ENCODE peak calls at places on chromosomes 1 and 21, in four cellular contexts. L is hepatocyte, M is right cardiac atrium, X is HCT116. H is an unnamed sample.

GRCh38 chr1:186175588-186175987 is 199.5 kb downstream of the TPR start:
- DNase-seq in L (no peak), X (no peak), M (no peak), H (no peak)

GRCh38 chr21:39103689-39104088 is 79.6 kb downstream of the PSMG1 start:
- DNase-seq in M (no peak), X (no peak), L (no peak), H (no peak)

GRCh38 chr1:229070168-229070567 is 200.7 kb upstream of the RAB4A start:
- DNase-seq in L (peak; percentile 82), M (peak; percentile 90), X (no peak), H (peak; percentile 73)

GRCh38 chr1:167964646-167965045 is 27.8 kb upstream of the MPC2 start:
- DNase-seq in L (no peak), X (no peak), M (no peak), H (no peak)

GRCh38 chr21:34807881-34808568 is 139.2 kb downstream of the CLIC6 start:
- DNase-seq in M (no peak), X (peak; percentile 82), L (peak; percentile 72), H (no peak)

GRCh38 chr1:81179239-81179638 is 621.5 kb upstream of the ADGRL2 start:
- DNase-seq in X (peak; percentile 19), L (peak; percentile 64), M (no peak), H (peak; percentile 61)

GRCh38 chr1:37718901-37719571 is 26.7 kb downstream of the CDCA8 start:
- DNase-seq in L (no peak), M (no peak), X (no peak), H (peak; percentile 32)

GRCh38 chr1:204207136-204207616 is 6.6 kb downstream of the GOLT1A start:
- DNase-seq in X (peak; percentile 18), L (peak; percentile 79), M (peak; percentile 87), H (no peak)

GRCh38 chr1:187568067-187568466 is 739.3 kb downstream of the PLA2G4A start:
- DNase-seq in X (no peak), M (no peak), L (no peak), H (no peak)

GRCh38 chr1:230281531-230281930 is 144.6 kb downstream of the PGBD5 start:
- DNase-seq in X (no peak), M (no peak), L (no peak), H (no peak)

GRCh38 chr1:203478986-203479385 is 3.4 kb downstream of the PRELP start:
- DNase-seq in L (no peak), X (no peak), M (peak; percentile 13), H (no peak)

GRCh38 chr1:27397749-27398148 is 5.3 kb downstream of the GPR3 start:
- DNase-seq in M (no peak), L (no peak), X (no peak), H (no peak)

GRCh38 chr1:116911166-116911553 is 1.4 kb downstream of the PTGFRN start:
- DNase-seq in M (no peak), L (no peak), X (no peak), H (no peak)

GRCh38 chr1:119327436-119328155 is 41.0 kb upstream of the HAO2 start:
- DNase-seq in L (peak; percentile 85), M (peak; percentile 65), X (no peak), H (no peak)

GRCh38 chr1:87765686-87766085 is 437.0 kb downstream of the LMO4 start:
- DNase-seq in M (no peak), L (no peak), X (no peak), H (no peak)

GRCh38 chr1:39204441-39205081 is at the start of gene MACF1:
- DNase-seq in L (peak; percentile 86), X (no peak), M (peak; percentile 81), H (no peak)

GRCh38 chr21:10418649-10419048 is 102.7 kb upstream of the TPTE start:
- DNase-seq in L (no peak), X (no peak), M (no peak), H (no peak)
- H3K9me3 ChIP-seq in L (peaks cover 27% of the 10 kb centered on the region), X (peaks cover 43% of the 10 kb centered on the region), M (peaks cover 2% of the 10 kb centered on the region), H (peaks cover 50% of the 10 kb centered on the region)

GRCh38 chr1:235047331-235047871 is 81.2 kb downstream of the TOMM20 start:
- DNase-seq in M (no peak), L (no peak), X (no peak), H (no peak)
- H3K4me3 ChIP-seq in M (no peak overlapping the region), L (no peak overlapping the region), X (no peak overlapping the region), H (no peak overlapping the region)

DNA sequence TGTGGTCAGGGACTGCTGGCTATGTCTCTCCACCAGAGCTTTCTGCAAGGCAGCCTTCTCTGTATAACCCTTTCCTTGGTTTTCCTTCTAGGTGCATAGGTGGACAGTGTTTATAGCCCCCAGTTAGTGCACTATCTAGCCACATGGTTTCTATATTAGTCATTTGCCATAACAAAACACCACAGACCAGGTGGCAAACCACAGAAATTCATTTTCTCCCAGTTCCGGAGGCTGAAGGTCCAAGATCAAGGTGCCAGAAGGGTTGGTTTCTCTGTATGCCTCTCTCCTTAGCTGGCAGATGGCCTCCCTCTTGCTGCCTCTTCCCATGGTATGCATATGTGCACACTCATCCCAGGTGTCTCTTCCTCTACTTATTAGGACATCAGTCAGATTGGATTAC is 106.4 kb downstream of the KAZN start:
- DNase-seq in M (no peak), L (no peak), X (no peak), H (no peak)
- H3K9me3 ChIP-seq in M (no peaks in the 10 kb centered on the region), L (no peaks in the 10 kb centered on the region), X (no peaks in the 10 kb centered on the region), H (no peaks in the 10 kb centered on the region)

DNA sequence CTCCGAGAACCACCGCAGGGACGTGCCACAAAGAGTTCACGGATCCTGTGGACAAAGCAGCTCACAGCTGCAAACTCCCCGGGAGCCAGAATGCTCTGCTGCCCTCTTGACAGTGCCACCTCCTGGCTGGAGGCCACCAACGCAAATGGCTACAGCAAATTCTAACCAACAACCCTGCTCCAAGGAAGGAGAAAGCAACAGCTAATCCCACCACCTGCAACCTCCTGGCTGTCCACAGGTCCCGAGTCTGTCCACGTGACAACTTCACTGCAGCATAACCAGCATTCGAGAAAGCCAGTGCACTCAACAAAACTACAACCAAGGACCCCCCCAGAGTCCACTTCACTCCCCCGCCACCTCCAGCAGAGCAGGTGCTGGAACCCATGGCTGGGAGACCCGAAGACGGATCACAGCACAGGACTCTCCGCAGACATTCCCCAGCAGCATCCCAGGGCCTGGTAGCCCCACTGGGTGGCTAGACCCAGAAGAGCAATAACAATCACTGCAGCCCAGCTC is 17.3 kb downstream of the POFUT2 start:
- DNase-seq in L (no peak), M (peak; percentile 42), X (no peak), H (no peak)
- H3K4me3 ChIP-seq in L (no peak overlapping the region), M (no peak overlapping the region), X (no peak overlapping the region), H (no peak overlapping the region)

DNA sequence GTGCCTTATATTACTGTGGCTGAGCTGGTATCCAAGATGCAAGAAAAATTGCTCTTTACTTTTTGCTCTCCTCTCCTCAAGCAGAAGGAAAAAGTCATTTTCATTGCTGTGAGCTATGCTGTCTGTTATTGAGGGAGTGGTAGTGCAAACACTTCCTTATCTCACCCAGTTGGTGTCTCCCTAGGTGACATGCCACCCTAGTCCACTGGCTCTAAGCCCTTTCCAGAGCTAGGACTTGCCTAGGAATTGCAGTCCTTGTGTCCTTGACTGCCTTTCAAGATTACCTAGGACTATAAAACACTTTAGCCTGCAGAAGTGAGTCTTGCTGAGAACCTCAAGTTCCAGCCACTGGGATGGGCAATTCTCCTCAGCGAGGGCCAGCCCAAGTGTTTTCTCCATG is 458.3 kb downstream of the MRPL39 start:
- DNase-seq in L (peak; percentile 17), X (no peak), M (no peak), H (no peak)
- H3K9me3 ChIP-seq in L (no peaks in the 10 kb centered on the region), X (peaks cover 29% of the 10 kb centered on the region), M (no peaks in the 10 kb centered on the region), H (peaks cover 2% of the 10 kb centered on the region)

DNA sequence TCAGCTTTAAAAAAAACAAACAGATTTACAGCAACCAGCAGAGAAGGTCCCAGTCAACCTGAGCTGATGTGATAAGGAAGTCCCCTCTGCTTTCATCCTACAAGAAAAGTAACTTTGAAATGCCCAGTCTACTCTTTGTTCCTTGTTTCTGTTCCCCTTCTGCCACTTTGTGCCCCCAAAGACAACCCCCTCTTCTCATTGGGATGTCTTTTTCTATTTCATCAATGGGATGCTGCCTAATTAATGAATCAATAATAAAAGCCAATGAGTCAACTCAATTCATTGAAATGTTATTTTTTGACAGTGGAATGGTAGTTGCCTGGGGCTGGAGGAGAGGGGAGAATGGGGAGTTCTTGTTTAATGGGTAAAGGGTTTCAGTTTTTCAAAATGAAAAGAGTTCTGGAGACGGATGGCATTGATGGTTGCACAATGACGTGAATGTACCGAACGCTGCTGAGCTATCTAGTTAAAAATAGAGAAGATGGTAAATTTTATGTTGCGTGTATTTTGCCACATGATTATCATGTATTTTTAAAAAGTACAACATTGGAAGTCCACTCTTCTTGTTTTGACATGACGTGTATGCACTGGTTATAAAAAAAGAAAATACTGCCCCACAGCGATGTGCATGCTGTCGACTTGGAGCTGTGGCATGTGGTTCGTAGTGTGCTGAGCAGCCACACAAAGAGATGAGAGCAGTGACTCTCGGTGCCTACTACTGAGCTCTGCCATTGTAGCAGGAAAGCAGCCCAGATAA is 22.4 kb upstream of the PADI2 start:
- DNase-seq in X (no peak), L (no peak), M (no peak), H (no peak)
- H3K4me3 ChIP-seq in X (no peak overlapping the region), L (no peak overlapping the region), M (no peak overlapping the region), H (no peak overlapping the region)

GRCh38 chr1:49106438-49106837 is 329.7 kb upstream of the BEND5 start:
- DNase-seq in L (no peak), X (no peak), M (no peak), H (no peak)
- H3K9me3 ChIP-seq in L (no peaks in the 10 kb centered on the region), X (no peaks in the 10 kb centered on the region), M (no peaks in the 10 kb centered on the region), H (no peaks in the 10 kb centered on the region)

GRCh38 chr1:33176887-33177286 is 5.0 kb downstream of the TRIM62 start:
- DNase-seq in L (no peak), M (no peak), X (no peak), H (no peak)
- H3K4me3 ChIP-seq in L (no peak overlapping the region), M (no peak overlapping the region), X (no peak overlapping the region), H (no peak overlapping the region)

H was measured in keratinocyte.